ENCODE peak calls at places on chromosomes 7 and 10, in four cellular contexts. C, V, H and K are unnamed samples.

GRCh38 chr10:101237080-101237817 is 8.0 kb upstream of the LBX1 start:
- DNase-seq in C (no peak), V (no peak), H (no peak), K (peak; percentile 38)

GRCh38 chr7:129433823-129434171 is 435 bp upstream of the STRIP2 start:
- DNase-seq in C (no peak), V (peak; percentile 73), H (no peak), K (no peak)

GRCh38 chr10:101397140-101397539 is 43.2 kb downstream of the BTRC start:
- DNase-seq in C (no peak), V (no peak), H (peak; percentile 89), K (no peak)

GRCh38 chr10:123781956-123782500 is 109.6 kb downstream of the CPXM2 start:
- DNase-seq in C (no peak), V (no peak), H (no peak), K (no peak)

GRCh38 chr7:116511552-116512523 is 12.3 kb downstream of the CAV2 start:
- DNase-seq in C (no peak), V (no peak), H (no peak), K (no peak)

GRCh38 chr7:74475243-74475986 is 21.7 kb downstream of the GTF2IRD1 start:
- DNase-seq in C (peak; percentile 45), V (no peak), H (no peak), K (no peak)

GRCh38 chr7:108653526-108653925 is 83.9 kb downstream of the DNAJB9 start:
- DNase-seq in C (no peak), V (no peak), H (no peak), K (no peak)

GRCh38 chr7:28889290-28889689 is 68.8 kb downstream of the TRIL start:
- DNase-seq in C (no peak), V (no peak), H (no peak), K (no peak)

GRCh38 chr10:81564143-81564542 is 310.9 kb upstream of the NRG3 start:
- DNase-seq in C (no peak), V (no peak), H (no peak), K (no peak)

GRCh38 chr10:48694371-48695030 is 9.8 kb downstream of the WDFY4 start:
- DNase-seq in C (no peak), V (no peak), H (no peak), K (no peak)
- H3K27ac ChIP-seq in C (no peak overlapping the region), V (no peak overlapping the region), H (no peak overlapping the region), K (no peak overlapping the region)

DNA sequence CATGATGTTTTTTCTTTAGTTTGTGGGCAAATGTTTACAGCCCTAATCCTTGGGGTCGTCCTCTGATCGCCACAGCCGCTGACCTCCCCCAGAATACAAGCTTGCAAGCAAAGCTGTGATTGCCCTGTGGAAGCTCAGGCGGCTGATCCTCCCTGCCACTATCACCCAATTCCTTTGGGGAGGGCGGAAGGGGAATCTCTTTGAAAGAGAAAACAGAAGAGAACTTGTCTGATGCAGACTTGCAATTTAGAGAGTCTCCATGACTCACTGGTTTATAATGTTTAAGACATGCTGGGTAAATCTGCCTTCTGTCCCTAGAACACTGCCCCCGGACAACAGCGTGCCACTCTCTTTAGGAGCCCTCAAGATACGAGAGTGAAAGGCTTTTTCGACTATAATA is 75.5 kb downstream of the NRP1 start:
- DNase-seq in C (no peak), V (no peak), H (peak; percentile 60), K (no peak)
- H3K27ac ChIP-seq in C (no peak overlapping the region), V (no peak overlapping the region), H (peak overlapping the region; percentile 70), K (no peak overlapping the region)

GRCh38 chr7:101115215-101115614 is 11.7 kb upstream of the SERPINE1 start:
- DNase-seq in C (no peak), V (no peak), H (no peak), K (no peak)
- H3K27ac ChIP-seq in C (no peak overlapping the region), V (no peak overlapping the region), H (peak overlapping the region; percentile 93), K (no peak overlapping the region)

DNA sequence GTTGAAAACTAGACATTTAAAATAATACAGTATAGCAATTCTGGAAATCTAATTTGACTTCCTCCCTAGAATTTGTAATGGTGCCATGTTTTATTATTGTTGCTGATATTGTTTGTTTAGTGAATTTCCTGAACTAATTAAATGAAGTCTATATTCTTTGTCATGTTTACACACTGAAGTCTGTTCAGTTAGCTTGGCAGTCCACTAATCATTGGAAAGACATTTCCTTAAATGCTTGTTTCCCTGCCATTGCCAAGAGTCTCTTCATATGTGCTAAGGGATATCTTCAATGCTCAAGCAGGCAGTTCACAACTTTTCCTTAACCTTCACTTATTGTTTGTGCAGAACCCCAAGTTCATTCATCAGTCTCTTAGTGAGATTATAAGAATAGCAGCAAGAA is 755.3 kb downstream of the INHBA start:
- DNase-seq in C (no peak), V (no peak), H (no peak), K (no peak)
- H3K27ac ChIP-seq in C (no peak overlapping the region), V (no peak overlapping the region), H (no peak overlapping the region), K (no peak overlapping the region)